ENCODE peak calls at places on chromosomes 1 and 21, in eight cellular contexts. One of them, this sample, is unnamed.

GRCh38 chr1:234148816-234149215 is 224.4 kb upstream of the COA6 start:
- DNase-seq in spleen: no peak
- DNase-seq in H1: no peak
- DNase-seq in esophagus muscularis mucosa: peak
- DNase-seq in upper lobe of left lung: no peak
- DNase-seq in prostate gland: no peak
- DNase-seq in HCT116: no peak
- DNase-seq in breast epithelium: no peak
- DNase-seq in this sample: no peak

GRCh38 chr1:180165509-180166435 is 11.1 kb downstream of the QSOX1 start:
- DNase-seq in upper lobe of left lung: no peak
- DNase-seq in esophagus muscularis mucosa: no peak
- DNase-seq in spleen: no peak
- DNase-seq in breast epithelium: peak
- DNase-seq in H1: no peak
- DNase-seq in HCT116: no peak
- DNase-seq in prostate gland: no peak
- DNase-seq in this sample: peak

GRCh38 chr1:150971583-150972416 is 2.8 kb downstream of the CERS2 start:
- DNase-seq in HCT116: no peak
- DNase-seq in prostate gland: no peak
- DNase-seq in breast epithelium: no peak
- DNase-seq in H1: peak
- DNase-seq in esophagus muscularis mucosa: no peak
- DNase-seq in upper lobe of left lung: peak
- DNase-seq in spleen: peak
- DNase-seq in this sample: no peak

GRCh38 chr1:184973308-184974085 is 811 bp downstream of the NIBAN1 start:
- DNase-seq in esophagus muscularis mucosa: no peak
- DNase-seq in breast epithelium: no peak
- DNase-seq in spleen: peak
- DNase-seq in H1: peak
- DNase-seq in prostate gland: peak
- DNase-seq in upper lobe of left lung: peak
- DNase-seq in HCT116: no peak
- DNase-seq in this sample: peak

GRCh38 chr21:26546698-26547097 is 26.4 kb downstream of the CYYR1 start:
- DNase-seq in esophagus muscularis mucosa: no peak
- DNase-seq in breast epithelium: no peak
- DNase-seq in upper lobe of left lung: peak
- DNase-seq in prostate gland: no peak
- DNase-seq in spleen: peak
- DNase-seq in H1: no peak
- DNase-seq in HCT116: no peak
- DNase-seq in this sample: no peak

GRCh38 chr1:229302740-229303139 is 31.8 kb downstream of the RAB4A start:
- DNase-seq in HCT116: no peak
- DNase-seq in esophagus muscularis mucosa: no peak
- DNase-seq in prostate gland: no peak
- DNase-seq in breast epithelium: no peak
- DNase-seq in spleen: no peak
- DNase-seq in H1: no peak
- DNase-seq in upper lobe of left lung: no peak
- DNase-seq in this sample: no peak

GRCh38 chr1:55337801-55338447 is 122.8 kb upstream of the USP24 start:
- DNase-seq in H1: no peak
- DNase-seq in breast epithelium: no peak
- DNase-seq in spleen: no peak
- DNase-seq in esophagus muscularis mucosa: no peak
- DNase-seq in prostate gland: no peak
- DNase-seq in upper lobe of left lung: no peak
- DNase-seq in HCT116: peak
- DNase-seq in this sample: no peak

GRCh38 chr1:97145321-97145956 is 423.9 kb downstream of the PTBP2 start:
- DNase-seq in HCT116: no peak
- DNase-seq in H1: no peak
- DNase-seq in prostate gland: peak
- DNase-seq in upper lobe of left lung: no peak
- DNase-seq in breast epithelium: peak
- DNase-seq in esophagus muscularis mucosa: no peak
- DNase-seq in spleen: no peak
- DNase-seq in this sample: no peak

GRCh38 chr1:150796374-150796773 is 11.7 kb downstream of the CTSK start:
- DNase-seq in prostate gland: no peak
- DNase-seq in esophagus muscularis mucosa: no peak
- DNase-seq in breast epithelium: no peak
- DNase-seq in HCT116: no peak
- DNase-seq in H1: no peak
- DNase-seq in spleen: no peak
- DNase-seq in upper lobe of left lung: no peak
- DNase-seq in this sample: no peak

GRCh38 chr1:20663365-20663764 is 2.2 kb upstream of the DDOST start:
- DNase-seq in upper lobe of left lung: no peak
- DNase-seq in breast epithelium: no peak
- DNase-seq in spleen: no peak
- DNase-seq in H1: no peak
- DNase-seq in esophagus muscularis mucosa: no peak
- DNase-seq in prostate gland: no peak
- DNase-seq in HCT116: no peak
- DNase-seq in this sample: no peak

GRCh38 chr1:22769932-22770331 is 59.3 kb downstream of the EPHB2 start:
- DNase-seq in breast epithelium: no peak
- DNase-seq in H1: no peak
- DNase-seq in esophagus muscularis mucosa: no peak
- DNase-seq in HCT116: no peak
- DNase-seq in prostate gland: no peak
- DNase-seq in upper lobe of left lung: no peak
- DNase-seq in spleen: no peak
- DNase-seq in this sample: no peak

GRCh38 chr1:182175340-182176068 is 114.0 kb upstream of the ZNF648 start:
- DNase-seq in breast epithelium: no peak
- DNase-seq in prostate gland: peak
- DNase-seq in upper lobe of left lung: peak
- DNase-seq in HCT116: no peak
- DNase-seq in spleen: no peak
- DNase-seq in esophagus muscularis mucosa: no peak
- DNase-seq in H1: no peak
- DNase-seq in this sample: no peak

GRCh38 chr1:165218666-165219065 is 137.8 kb downstream of the LMX1A start:
- DNase-seq in upper lobe of left lung: no peak
- DNase-seq in prostate gland: no peak
- DNase-seq in HCT116: no peak
- DNase-seq in breast epithelium: no peak
- DNase-seq in spleen: no peak
- DNase-seq in esophagus muscularis mucosa: no peak
- DNase-seq in H1: no peak
- DNase-seq in this sample: no peak

GRCh38 chr21:34243562-34243961 is 120.2 kb upstream of the KCNE2 start:
- DNase-seq in prostate gland: no peak
- DNase-seq in HCT116: peak
- DNase-seq in spleen: no peak
- DNase-seq in upper lobe of left lung: peak
- DNase-seq in breast epithelium: no peak
- DNase-seq in H1: peak
- DNase-seq in esophagus muscularis mucosa: no peak
- DNase-seq in this sample: peak

GRCh38 chr1:168135982-168136708 is 585 bp downstream of the GPR161 start:
- DNase-seq in esophagus muscularis mucosa: no peak
- DNase-seq in upper lobe of left lung: peak
- DNase-seq in spleen: peak
- DNase-seq in breast epithelium: no peak
- DNase-seq in prostate gland: no peak
- DNase-seq in HCT116: no peak
- DNase-seq in H1: peak
- DNase-seq in this sample: no peak

GRCh38 chr1:107830546-107830945 is 134.4 kb downstream of the VAV3 start:
- DNase-seq in HCT116: no peak
- DNase-seq in H1: no peak
- DNase-seq in upper lobe of left lung: no peak
- DNase-seq in esophagus muscularis mucosa: no peak
- DNase-seq in spleen: no peak
- DNase-seq in breast epithelium: no peak
- DNase-seq in prostate gland: no peak
- DNase-seq in this sample: no peak

GRCh38 chr1:22747021-22747734 is 36.5 kb downstream of the EPHB2 start:
- DNase-seq in upper lobe of left lung: peak
- DNase-seq in H1: no peak
- DNase-seq in esophagus muscularis mucosa: no peak
- DNase-seq in HCT116: no peak
- DNase-seq in spleen: no peak
- DNase-seq in breast epithelium: no peak
- DNase-seq in prostate gland: no peak
- DNase-seq in this sample: no peak

GRCh38 chr1:21651214-21652042 is 17.7 kb downstream of the RAP1GAP start:
- DNase-seq in esophagus muscularis mucosa: no peak
- DNase-seq in spleen: peak
- DNase-seq in breast epithelium: no peak
- DNase-seq in H1: no peak
- DNase-seq in HCT116: no peak
- DNase-seq in upper lobe of left lung: peak
- DNase-seq in prostate gland: no peak
- DNase-seq in this sample: peak

GRCh38 chr1:40944841-40945430 is 34.6 kb upstream of the CTPS1 start:
- DNase-seq in spleen: no peak
- DNase-seq in esophagus muscularis mucosa: no peak
- DNase-seq in H1: no peak
- DNase-seq in breast epithelium: peak
- DNase-seq in prostate gland: peak
- DNase-seq in HCT116: no peak
- DNase-seq in upper lobe of left lung: no peak
- DNase-seq in this sample: peak

GRCh38 chr1:40936878-40937484 is 42.5 kb upstream of the CTPS1 start:
- DNase-seq in breast epithelium: no peak
- DNase-seq in HCT116: no peak
- DNase-seq in spleen: no peak
- DNase-seq in prostate gland: no peak
- DNase-seq in esophagus muscularis mucosa: no peak
- DNase-seq in H1: no peak
- DNase-seq in upper lobe of left lung: no peak
- DNase-seq in this sample: no peak

GRCh38 chr1:40944326-40944725 is 35.2 kb upstream of the CTPS1 start:
- DNase-seq in breast epithelium: peak
- DNase-seq in upper lobe of left lung: no peak
- DNase-seq in H1: no peak
- DNase-seq in prostate gland: peak
- DNase-seq in HCT116: no peak
- DNase-seq in esophagus muscularis mucosa: no peak
- DNase-seq in spleen: no peak
- DNase-seq in this sample: no peak

GRCh38 chr1:40938393-40938792 is 41.1 kb upstream of the CTPS1 start:
- DNase-seq in prostate gland: no peak
- DNase-seq in esophagus muscularis mucosa: no peak
- DNase-seq in HCT116: no peak
- DNase-seq in H1: no peak
- DNase-seq in spleen: no peak
- DNase-seq in upper lobe of left lung: no peak
- DNase-seq in breast epithelium: no peak
- DNase-seq in this sample: no peak

GRCh38 chr1:40939320-40940059 is 40.0 kb upstream of the CTPS1 start:
- DNase-seq in breast epithelium: no peak
- DNase-seq in prostate gland: no peak
- DNase-seq in spleen: peak
- DNase-seq in esophagus muscularis mucosa: no peak
- DNase-seq in H1: no peak
- DNase-seq in HCT116: no peak
- DNase-seq in upper lobe of left lung: peak
- DNase-seq in this sample: no peak
- TF ChIP-seq POLR2AphosphoS5 in breast epithelium: no peak
- TF ChIP-seq POLR2AphosphoS5 in prostate gland: peak
- TF ChIP-seq POLR2AphosphoS5 in spleen: no peak
- TF ChIP-seq POLR2AphosphoS5 in esophagus muscularis mucosa: no peak
- TF ChIP-seq POLR2AphosphoS5 in H1: no peak
- TF ChIP-seq POLR2AphosphoS5 in HCT116: no peak
- TF ChIP-seq POLR2AphosphoS5 in upper lobe of left lung: peak
- TF ChIP-seq POLR2AphosphoS5 in this sample: peak

GRCh38 chr1:25232866-25233784 is 823 bp upstream of the SYF2 start:
- DNase-seq in spleen: peak
- DNase-seq in breast epithelium: peak
- DNase-seq in esophagus muscularis mucosa: peak
- DNase-seq in HCT116: peak
- DNase-seq in H1: peak
- DNase-seq in prostate gland: peak
- DNase-seq in upper lobe of left lung: peak
- DNase-seq in this sample: peak

GRCh38 chr1:25238046-25238445 is 5.7 kb upstream of the SYF2 start:
- DNase-seq in esophagus muscularis mucosa: no peak
- DNase-seq in HCT116: no peak
- DNase-seq in breast epithelium: no peak
- DNase-seq in prostate gland: no peak
- DNase-seq in H1: no peak
- DNase-seq in upper lobe of left lung: no peak
- DNase-seq in spleen: no peak
- DNase-seq in this sample: no peak

GRCh38 chr1:25232027-25232865 is at the start of gene SYF2:
- DNase-seq in H1: peak
- DNase-seq in breast epithelium: peak
- DNase-seq in spleen: peak
- DNase-seq in HCT116: peak
- DNase-seq in upper lobe of left lung: peak
- DNase-seq in esophagus muscularis mucosa: peak
- DNase-seq in prostate gland: peak
- DNase-seq in this sample: peak
- TF ChIP-seq POLR2A in H1: peak
- TF ChIP-seq POLR2A in breast epithelium: peak
- TF ChIP-seq POLR2A in spleen: no peak
- TF ChIP-seq POLR2A in HCT116: peak
- TF ChIP-seq POLR2A in upper lobe of left lung: peak
- TF ChIP-seq POLR2A in esophagus muscularis mucosa: peak
- TF ChIP-seq POLR2A in prostate gland: peak
- TF ChIP-seq POLR2A in this sample: no peak

DNA sequence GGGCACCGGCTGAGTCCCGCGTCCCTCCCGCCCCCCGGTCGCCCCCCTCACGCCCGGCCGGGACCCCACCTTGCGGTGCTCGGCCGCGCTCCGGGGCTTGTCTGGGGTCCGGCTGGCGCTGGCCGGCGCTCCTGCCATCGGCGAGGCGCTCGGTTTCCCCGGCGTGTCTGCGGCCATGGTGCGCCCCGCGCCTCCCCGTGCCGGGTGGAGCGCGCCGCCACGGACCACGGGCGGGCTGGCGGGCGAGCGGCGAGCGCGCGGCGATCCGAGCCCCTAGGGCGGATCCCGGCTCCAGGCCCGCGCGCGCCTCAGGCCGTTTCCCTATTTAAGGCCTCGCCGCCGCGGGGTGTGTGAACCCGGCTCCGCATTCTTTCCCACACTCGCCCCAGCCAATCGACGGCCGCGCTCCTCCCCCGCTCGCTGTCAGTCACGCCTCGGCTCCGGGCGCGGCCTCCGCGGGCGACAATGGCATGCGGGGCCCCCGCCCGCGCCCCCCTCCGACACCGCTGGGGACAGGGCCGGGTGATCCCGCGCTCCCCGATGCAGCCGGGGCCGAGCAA is at the start of gene HES4:
- DNase-seq in upper lobe of left lung: peak
- DNase-seq in H1: peak
- DNase-seq in breast epithelium: peak
- DNase-seq in spleen: peak
- DNase-seq in prostate gland: peak
- DNase-seq in esophagus muscularis mucosa: peak
- DNase-seq in HCT116: peak
- DNase-seq in this sample: peak
- TF ChIP-seq POLR2AphosphoS5 in upper lobe of left lung: peak
- TF ChIP-seq POLR2AphosphoS5 in H1: no peak
- TF ChIP-seq POLR2AphosphoS5 in breast epithelium: no peak
- TF ChIP-seq POLR2AphosphoS5 in spleen: peak
- TF ChIP-seq POLR2AphosphoS5 in prostate gland: peak
- TF ChIP-seq POLR2AphosphoS5 in esophagus muscularis mucosa: peak
- TF ChIP-seq POLR2AphosphoS5 in HCT116: peak
- TF ChIP-seq POLR2AphosphoS5 in this sample: peak

GRCh38 chr1:51519048-51519856 is at the start of gene EPS15:
- DNase-seq in prostate gland: peak
- DNase-seq in H1: peak
- DNase-seq in upper lobe of left lung: peak
- DNase-seq in HCT116: peak
- DNase-seq in esophagus muscularis mucosa: peak
- DNase-seq in breast epithelium: peak
- DNase-seq in spleen: peak
- DNase-seq in this sample: peak
- TF ChIP-seq POLR2A in prostate gland: peak
- TF ChIP-seq POLR2A in H1: no peak
- TF ChIP-seq POLR2A in upper lobe of left lung: peak
- TF ChIP-seq POLR2A in HCT116: no peak
- TF ChIP-seq POLR2A in esophagus muscularis mucosa: peak
- TF ChIP-seq POLR2A in breast epithelium: no peak
- TF ChIP-seq POLR2A in spleen: peak
- TF ChIP-seq POLR2A in this sample: peak